ENCODE peak calls at places on chromosomes 11 and 22, in five cellular contexts. I is testis, K is epithelial cell of esophagus, Q is retinal pigment epithelial cell, V is lung. O is an unnamed sample.

GRCh38 chr22:46036558-46037408 is 59.8 kb upstream of the WNT7B start:
- DNase-seq in K (peak), I (peak), Q (no peak), V (no peak), O (peak)

GRCh38 chr22:42462016-42462415 is 29.8 kb upstream of the NFAM1 start:
- DNase-seq in I (no peak), K (no peak), Q (no peak), V (no peak), O (no peak)

GRCh38 chr11:65412271-65413076 is 10.1 kb upstream of the NEAT1 start:
- DNase-seq in I (no peak), K (no peak), Q (no peak), V (no peak), O (no peak)

GRCh38 chr22:32994921-32995320 is 63.3 kb downstream of the SYN3 start:
- DNase-seq in Q (no peak), V (no peak), I (no peak), K (no peak), O (no peak)

GRCh38 chr11:113465786-113466185 is 9.4 kb downstream of the DRD2 start:
- DNase-seq in I (no peak), Q (no peak), V (no peak), K (peak), O (no peak)

GRCh38 chr11:68314886-68315580 is 2.6 kb downstream of the LRP5 start:
- DNase-seq in I (no peak), Q (no peak), K (peak), V (no peak), O (no peak)

GRCh38 chr11:35389112-35389511 is 30.2 kb downstream of the SLC1A2 start:
- DNase-seq in V (no peak), I (no peak), Q (no peak), K (no peak), O (no peak)

GRCh38 chr22:35411112-35411511 is 11.2 kb downstream of the MCM5 start:
- DNase-seq in K (no peak), V (no peak), I (no peak), Q (no peak), O (no peak)

GRCh38 chr11:111454561-111455192 is 57.5 kb downstream of the BTG4 start:
- DNase-seq in K (peak), Q (no peak), I (peak), V (no peak), O (no peak)

GRCh38 chr22:46574438-46574992 is 37.1 kb upstream of the CELSR1 start:
- DNase-seq in Q (no peak), K (no peak), I (no peak), V (no peak), O (no peak)

GRCh38 chr11:65356394-65356972 is 1.9 kb downstream of the TIGD3 start:
- DNase-seq in Q (no peak), K (no peak), I (no peak), V (no peak), O (no peak)

GRCh38 chr11:36079911-36080310 is 136.0 kb downstream of the LDLRAD3 start:
- DNase-seq in Q (no peak), I (no peak), V (no peak), K (no peak), O (no peak)

GRCh38 chr11:134558916-134559616 is 147.0 kb upstream of the B3GAT1 start:
- DNase-seq in K (no peak), V (no peak), Q (no peak), I (peak), O (no peak)
- TF ChIP-seq CTCF in K (no peak), V (no peak), Q (no peak), I (no peak), O (no peak)

GRCh38 chr22:22711532-22711913 is 67.1 kb downstream of the GGTLC2 start:
- DNase-seq in K (no peak), I (no peak), V (no peak), Q (no peak), O (peak)

GRCh38 chr22:22709719-22710445 is 65.5 kb downstream of the GGTLC2 start:
- DNase-seq in K (no peak), V (no peak), Q (no peak), I (peak), O (peak)

GRCh38 chr22:22712092-22712658 is 67.8 kb downstream of the GGTLC2 start:
- DNase-seq in I (no peak), K (no peak), V (no peak), Q (no peak), O (peak)

GRCh38 chr22:22712666-22713365 is 68.4 kb downstream of the GGTLC2 start:
- DNase-seq in I (no peak), Q (no peak), K (no peak), V (peak), O (peak)

DNA sequence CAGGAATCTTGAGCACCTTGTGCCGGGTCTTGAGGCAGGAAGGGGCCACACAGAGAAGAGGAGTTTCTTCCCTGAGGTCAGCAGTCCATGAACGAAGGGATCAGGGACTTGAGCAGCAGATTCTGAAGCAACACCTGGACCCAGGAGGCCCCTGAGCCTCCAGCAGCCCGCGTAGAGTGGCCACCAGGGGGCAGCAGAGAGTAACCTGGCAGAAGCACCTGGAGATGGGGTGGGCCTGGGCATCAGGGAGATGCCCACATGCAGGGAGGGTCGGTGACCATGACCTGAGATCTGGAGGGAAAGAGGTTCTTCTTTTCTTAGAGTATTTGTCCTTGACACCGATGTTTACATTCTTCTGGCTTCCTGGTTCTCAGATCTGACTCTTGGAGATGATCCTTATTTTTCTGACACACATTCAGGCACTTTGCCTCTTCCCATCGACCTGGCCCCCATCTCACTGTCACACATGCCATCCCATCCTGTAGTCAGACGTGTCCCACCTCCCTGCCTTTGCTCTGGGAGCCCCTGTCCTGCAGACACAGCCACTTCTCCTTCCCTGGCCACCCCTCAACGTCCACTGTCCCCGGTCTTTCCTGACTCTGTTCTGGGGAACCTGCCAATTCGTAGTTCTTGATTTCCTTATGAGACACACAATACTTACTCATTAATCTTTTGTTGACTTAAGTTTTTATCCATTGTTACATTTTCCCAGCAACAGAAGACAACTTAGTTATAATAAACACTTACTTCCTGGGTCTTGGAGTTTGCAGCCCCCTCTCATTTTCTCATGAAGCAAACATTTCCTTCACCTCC is 66.5 kb downstream of the GGTLC2 start:
- DNase-seq in I (peak), K (peak), Q (no peak), V (peak), O (peak)
- H3K4me3 ChIP-seq in I (no peak), K (no peak), Q (no peak), V (no peak), O (no peak)

GRCh38 chr11:87934182-87934581 is 241.1 kb downstream of the RAB38 start:
- DNase-seq in I (no peak), K (no peak), V (no peak), Q (no peak), O (no peak)
- TF ChIP-seq CTCF in I (no peak), K (no peak), V (no peak), Q (no peak), O (no peak)

GRCh38 chr11:2307733-2308331 is 6.0 kb downstream of the TSPAN32 start:
- DNase-seq in V (no peak), Q (no peak), I (no peak), K (no peak), O (peak)

GRCh38 chr11:2304156-2305139 is 2.6 kb downstream of the TSPAN32 start:
- DNase-seq in V (no peak), K (no peak), Q (no peak), I (peak), O (peak)

GRCh38 chr11:2306971-2307732 is 5.3 kb downstream of the TSPAN32 start:
- DNase-seq in I (no peak), K (no peak), V (no peak), Q (no peak), O (peak)

GRCh38 chr11:2305140-2305861 is 3.5 kb downstream of the TSPAN32 start:
- DNase-seq in V (peak), K (peak), Q (no peak), I (peak), O (peak)

GRCh38 chr11:2305862-2306823 is 4.3 kb downstream of the TSPAN32 start:
- DNase-seq in Q (no peak), K (no peak), V (peak), I (peak), O (peak)
- H3K4me3 ChIP-seq in Q (no peak), K (no peak), V (no peak), I (no peak), O (peak)